ENCODE peak calls at places on chromosome 21, in seven cellular contexts. One of them, this sample, is unnamed.

GRCh38 chr21:15848632-15849031 is 118.8 kb downstream of the USP25 start:
- DNase-seq in stimulated activated CD4-positive, alpha-beta T cell treated with anti-CD3 and anti-CD28 coated beads, Interleukin-1b, Interleukin-23, amount 100 ng/mL, for 1 hour: no peak
- DNase-seq in PC-9: no peak
- DNase-seq in spleen: no peak
- DNase-seq in occipital lobe: no peak
- DNase-seq in CD8-positive, alpha-beta memory T cell: no peak
- DNase-seq in GM13977: no peak
- DNase-seq in this sample: peak

GRCh38 chr21:25934771-25935224 is 200.0 kb downstream of the GABPA start:
- DNase-seq in stimulated activated CD4-positive, alpha-beta T cell treated with anti-CD3 and anti-CD28 coated beads, Interleukin-1b, Interleukin-23, amount 100 ng/mL, for 1 hour: no peak
- DNase-seq in PC-9: peak
- DNase-seq in spleen: no peak
- DNase-seq in occipital lobe: no peak
- DNase-seq in CD8-positive, alpha-beta memory T cell: no peak
- DNase-seq in GM13977: no peak
- DNase-seq in this sample: peak

GRCh38 chr21:37915941-37916794 is at the start of gene KCNJ6:
- DNase-seq in stimulated activated CD4-positive, alpha-beta T cell treated with anti-CD3 and anti-CD28 coated beads, Interleukin-1b, Interleukin-23, amount 100 ng/mL, for 1 hour: no peak
- DNase-seq in PC-9: no peak
- DNase-seq in spleen: no peak
- DNase-seq in occipital lobe: peak
- DNase-seq in CD8-positive, alpha-beta memory T cell: no peak
- DNase-seq in GM13977: no peak
- DNase-seq in this sample: peak

GRCh38 chr21:42678118-42678430 is 24.7 kb downstream of the PDE9A start:
- DNase-seq in stimulated activated CD4-positive, alpha-beta T cell treated with anti-CD3 and anti-CD28 coated beads, Interleukin-1b, Interleukin-23, amount 100 ng/mL, for 1 hour: no peak
- DNase-seq in PC-9: no peak
- DNase-seq in spleen: peak
- DNase-seq in occipital lobe: no peak
- DNase-seq in CD8-positive, alpha-beta memory T cell: no peak
- DNase-seq in GM13977: peak
- DNase-seq in this sample: no peak

GRCh38 chr21:27300770-27301169 is 333.9 kb upstream of the ADAMTS5 start:
- DNase-seq in stimulated activated CD4-positive, alpha-beta T cell treated with anti-CD3 and anti-CD28 coated beads, Interleukin-1b, Interleukin-23, amount 100 ng/mL, for 1 hour: no peak
- DNase-seq in PC-9: no peak
- DNase-seq in spleen: no peak
- DNase-seq in occipital lobe: no peak
- DNase-seq in CD8-positive, alpha-beta memory T cell: no peak
- DNase-seq in GM13977: no peak
- DNase-seq in this sample: no peak

GRCh38 chr21:38159355-38159754 is 97.4 kb upstream of the KCNJ15 start:
- DNase-seq in stimulated activated CD4-positive, alpha-beta T cell treated with anti-CD3 and anti-CD28 coated beads, Interleukin-1b, Interleukin-23, amount 100 ng/mL, for 1 hour: peak
- DNase-seq in PC-9: peak
- DNase-seq in spleen: no peak
- DNase-seq in occipital lobe: no peak
- DNase-seq in CD8-positive, alpha-beta memory T cell: no peak
- DNase-seq in GM13977: peak
- DNase-seq in this sample: peak

GRCh38 chr21:15592271-15592860 is 137.4 kb upstream of the USP25 start:
- DNase-seq in stimulated activated CD4-positive, alpha-beta T cell treated with anti-CD3 and anti-CD28 coated beads, Interleukin-1b, Interleukin-23, amount 100 ng/mL, for 1 hour: no peak
- DNase-seq in PC-9: no peak
- DNase-seq in spleen: no peak
- DNase-seq in occipital lobe: no peak
- DNase-seq in CD8-positive, alpha-beta memory T cell: no peak
- DNase-seq in GM13977: peak
- DNase-seq in this sample: peak

GRCh38 chr21:41141031-41141457 is 26.9 kb upstream of the BACE2 start:
- DNase-seq in stimulated activated CD4-positive, alpha-beta T cell treated with anti-CD3 and anti-CD28 coated beads, Interleukin-1b, Interleukin-23, amount 100 ng/mL, for 1 hour: no peak
- DNase-seq in PC-9: peak
- DNase-seq in spleen: no peak
- DNase-seq in occipital lobe: no peak
- DNase-seq in CD8-positive, alpha-beta memory T cell: no peak
- DNase-seq in GM13977: no peak
- DNase-seq in this sample: no peak

GRCh38 chr21:33402011-33402979 is 918 bp upstream of the IFNGR2 start:
- DNase-seq in stimulated activated CD4-positive, alpha-beta T cell treated with anti-CD3 and anti-CD28 coated beads, Interleukin-1b, Interleukin-23, amount 100 ng/mL, for 1 hour: no peak
- DNase-seq in PC-9: no peak
- DNase-seq in spleen: peak
- DNase-seq in occipital lobe: peak
- DNase-seq in CD8-positive, alpha-beta memory T cell: no peak
- DNase-seq in GM13977: peak
- DNase-seq in this sample: peak

GRCh38 chr21:39317134-39318090 is 4.0 kb upstream of the BRWD1 start:
- DNase-seq in stimulated activated CD4-positive, alpha-beta T cell treated with anti-CD3 and anti-CD28 coated beads, Interleukin-1b, Interleukin-23, amount 100 ng/mL, for 1 hour: no peak
- DNase-seq in PC-9: peak
- DNase-seq in spleen: no peak
- DNase-seq in occipital lobe: no peak
- DNase-seq in CD8-positive, alpha-beta memory T cell: no peak
- DNase-seq in GM13977: no peak
- DNase-seq in this sample: no peak

GRCh38 chr21:44737706-44738354 is 26.5 kb upstream of the TSPEAR start:
- DNase-seq in stimulated activated CD4-positive, alpha-beta T cell treated with anti-CD3 and anti-CD28 coated beads, Interleukin-1b, Interleukin-23, amount 100 ng/mL, for 1 hour: no peak
- DNase-seq in PC-9: no peak
- DNase-seq in spleen: no peak
- DNase-seq in occipital lobe: no peak
- DNase-seq in CD8-positive, alpha-beta memory T cell: no peak
- DNase-seq in GM13977: no peak
- DNase-seq in this sample: no peak

GRCh38 chr21:26124421-26124833 is 46.1 kb downstream of the APP start:
- DNase-seq in stimulated activated CD4-positive, alpha-beta T cell treated with anti-CD3 and anti-CD28 coated beads, Interleukin-1b, Interleukin-23, amount 100 ng/mL, for 1 hour: no peak
- DNase-seq in PC-9: peak
- DNase-seq in spleen: no peak
- DNase-seq in occipital lobe: no peak
- DNase-seq in CD8-positive, alpha-beta memory T cell: no peak
- DNase-seq in GM13977: no peak
- DNase-seq in this sample: no peak

GRCh38 chr21:43195131-43196021 is 26.6 kb downstream of the CRYAA start:
- DNase-seq in stimulated activated CD4-positive, alpha-beta T cell treated with anti-CD3 and anti-CD28 coated beads, Interleukin-1b, Interleukin-23, amount 100 ng/mL, for 1 hour: no peak
- DNase-seq in PC-9: no peak
- DNase-seq in spleen: peak
- DNase-seq in occipital lobe: no peak
- DNase-seq in CD8-positive, alpha-beta memory T cell: no peak
- DNase-seq in GM13977: no peak
- DNase-seq in this sample: no peak

GRCh38 chr21:14319805-14320204 is 63.1 kb downstream of the HSPA13 start:
- DNase-seq in stimulated activated CD4-positive, alpha-beta T cell treated with anti-CD3 and anti-CD28 coated beads, Interleukin-1b, Interleukin-23, amount 100 ng/mL, for 1 hour: no peak
- DNase-seq in PC-9: no peak
- DNase-seq in spleen: no peak
- DNase-seq in occipital lobe: no peak
- DNase-seq in CD8-positive, alpha-beta memory T cell: no peak
- DNase-seq in GM13977: no peak
- DNase-seq in this sample: no peak

GRCh38 chr21:28066051-28066450 is 926.6 kb downstream of the LTN1 start:
- DNase-seq in stimulated activated CD4-positive, alpha-beta T cell treated with anti-CD3 and anti-CD28 coated beads, Interleukin-1b, Interleukin-23, amount 100 ng/mL, for 1 hour: no peak
- DNase-seq in PC-9: no peak
- DNase-seq in spleen: no peak
- DNase-seq in occipital lobe: no peak
- DNase-seq in CD8-positive, alpha-beta memory T cell: no peak
- DNase-seq in GM13977: no peak
- DNase-seq in this sample: no peak

GRCh38 chr21:44918107-44918470 is 2.6 kb downstream of the ITGB2 start:
- DNase-seq in stimulated activated CD4-positive, alpha-beta T cell treated with anti-CD3 and anti-CD28 coated beads, Interleukin-1b, Interleukin-23, amount 100 ng/mL, for 1 hour: no peak
- DNase-seq in PC-9: no peak
- DNase-seq in spleen: peak
- DNase-seq in occipital lobe: no peak
- DNase-seq in CD8-positive, alpha-beta memory T cell: no peak
- DNase-seq in GM13977: no peak
- DNase-seq in this sample: no peak

GRCh38 chr21:24023936-24024335 is 1583.3 kb downstream of the MRPL39 start:
- DNase-seq in stimulated activated CD4-positive, alpha-beta T cell treated with anti-CD3 and anti-CD28 coated beads, Interleukin-1b, Interleukin-23, amount 100 ng/mL, for 1 hour: no peak
- DNase-seq in PC-9: no peak
- DNase-seq in spleen: no peak
- DNase-seq in occipital lobe: no peak
- DNase-seq in CD8-positive, alpha-beta memory T cell: no peak
- DNase-seq in GM13977: no peak
- DNase-seq in this sample: no peak

GRCh38 chr21:33514234-33514633 is 22.7 kb upstream of the DNAJC28 start:
- DNase-seq in stimulated activated CD4-positive, alpha-beta T cell treated with anti-CD3 and anti-CD28 coated beads, Interleukin-1b, Interleukin-23, amount 100 ng/mL, for 1 hour: no peak
- DNase-seq in PC-9: no peak
- DNase-seq in spleen: no peak
- DNase-seq in occipital lobe: no peak
- DNase-seq in CD8-positive, alpha-beta memory T cell: no peak
- DNase-seq in GM13977: no peak
- DNase-seq in this sample: no peak

GRCh38 chr21:32994305-32994704 is 31.4 kb upstream of the OLIG2 start:
- DNase-seq in stimulated activated CD4-positive, alpha-beta T cell treated with anti-CD3 and anti-CD28 coated beads, Interleukin-1b, Interleukin-23, amount 100 ng/mL, for 1 hour: no peak
- DNase-seq in PC-9: no peak
- DNase-seq in spleen: no peak
- DNase-seq in occipital lobe: no peak
- DNase-seq in CD8-positive, alpha-beta memory T cell: no peak
- DNase-seq in GM13977: peak
- DNase-seq in this sample: peak

This sample was measured in AG08396.